ENCODE peak calls at places on chromosomes 5 and 9, in four cellular contexts. U is mammary epithelial cell, Z is A673, Q is ovary. L is an unnamed sample.
A peak's percentile ranks its signal among the peaks of the same experiment; 100 is the strongest.

GRCh38 chr9:85202596-85202995 is 533.1 kb downstream of the NTRK2 start:
- DNase-seq in U (peak; percentile 86), Z (no peak), Q (no peak), L (no peak)

GRCh38 chr9:138047469-138048040 is 170.0 kb downstream of the CACNA1B start:
- DNase-seq in U (no peak), Z (no peak), Q (no peak), L (no peak)

GRCh38 chr5:78361226-78361993 is 993 bp downstream of the SCAMP1 start:
- DNase-seq in U (peak; percentile 78), Z (peak; percentile 46), Q (peak; percentile 34), L (peak; percentile 12)

GRCh38 chr9:123299558-123300126 is 31.3 kb upstream of the STRBP start:
- DNase-seq in U (no peak), Z (no peak), Q (no peak), L (no peak)

GRCh38 chr5:59149271-59149670 is 566.4 kb downstream of the RAB3C start:
- DNase-seq in U (no peak), Z (no peak), Q (no peak), L (no peak)

GRCh38 chr9:127835930-127836586 is 18.4 kb downstream of the ENG start:
- DNase-seq in U (no peak), Z (no peak), Q (peak; percentile 81), L (no peak)

GRCh38 chr5:12292610-12293204 is 388.5 kb upstream of the CTNND2 start:
- DNase-seq in U (peak; percentile 6), Z (no peak), Q (no peak), L (no peak)

GRCh38 chr5:88691945-88692868 is 190.8 kb downstream of the MEF2C start:
- DNase-seq in U (no peak), Z (no peak), Q (no peak), L (no peak)

GRCh38 chr5:56356121-56356875 is 123.2 kb upstream of the ANKRD55 start:
- DNase-seq in U (peak; percentile 24), Z (no peak), Q (no peak), L (no peak)

GRCh38 chr5:136212252-136212721 is 19.3 kb upstream of the SMIM32 start:
- DNase-seq in U (no peak), Z (peak; percentile 50), Q (peak; percentile 64), L (no peak)

GRCh38 chr5:66010476-66010875 is 84.1 kb downstream of the ERBIN start:
- DNase-seq in U (peak; percentile 64), Z (no peak), Q (no peak), L (no peak)

GRCh38 chr5:31270396-31270795 is 76.9 kb downstream of the CDH6 start:
- DNase-seq in U (no peak), Z (peak; percentile 61), Q (no peak), L (no peak)

GRCh38 chr9:126676102-126676684 is 62.5 kb downstream of the LMX1B start:
- DNase-seq in U (no peak), Z (no peak), Q (no peak), L (no peak)

GRCh38 chr5:157294692-157295091 is 28.8 kb downstream of the CYFIP2 start:
- DNase-seq in U (no peak), Z (no peak), Q (no peak), L (no peak)

GRCh38 chr9:3478549-3478953 is 47.2 kb downstream of the RFX3 start:
- DNase-seq in U (peak; percentile 78), Z (peak; percentile 37), Q (no peak), L (peak; percentile 49)

GRCh38 chr9:137138701-137139467 is at the start of gene GRIN1:
- DNase-seq in U (no peak), Z (peak; percentile 58), Q (no peak), L (no peak)

GRCh38 chr5:5011151-5011550 is 129.0 kb upstream of the ADAMTS16 start:
- DNase-seq in U (no peak), Z (no peak), Q (no peak), L (no peak)
- H3K27ac ChIP-seq in U (no peak overlapping the region), Z (no peak overlapping the region), Q (no peak overlapping the region), L (no peak overlapping the region)

DNA sequence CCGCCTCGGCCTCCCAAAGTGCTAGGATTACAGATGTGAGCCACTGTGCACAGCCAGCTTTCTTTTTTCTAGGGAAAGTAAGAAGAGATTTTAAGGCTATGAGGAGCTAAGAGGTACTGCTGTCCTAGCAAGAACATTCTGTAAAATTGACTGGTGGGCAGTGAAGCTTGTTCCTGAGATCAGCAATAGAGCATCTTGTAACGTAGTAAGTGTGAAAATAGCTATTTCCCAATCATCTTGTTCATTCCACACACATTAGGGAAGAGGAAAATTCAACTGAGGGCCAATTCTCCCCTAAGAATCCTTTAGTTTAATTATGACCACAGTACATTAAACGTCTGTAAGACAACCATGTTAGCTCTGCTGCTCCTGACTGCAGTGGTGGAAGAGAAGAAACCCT is 246.3 kb downstream of the EFNA5 start:
- DNase-seq in U (no peak), Z (no peak), Q (no peak), L (no peak)
- H3K27ac ChIP-seq in U (peak overlapping the region; percentile 76), Z (no peak overlapping the region), Q (no peak overlapping the region), L (no peak overlapping the region)

DNA sequence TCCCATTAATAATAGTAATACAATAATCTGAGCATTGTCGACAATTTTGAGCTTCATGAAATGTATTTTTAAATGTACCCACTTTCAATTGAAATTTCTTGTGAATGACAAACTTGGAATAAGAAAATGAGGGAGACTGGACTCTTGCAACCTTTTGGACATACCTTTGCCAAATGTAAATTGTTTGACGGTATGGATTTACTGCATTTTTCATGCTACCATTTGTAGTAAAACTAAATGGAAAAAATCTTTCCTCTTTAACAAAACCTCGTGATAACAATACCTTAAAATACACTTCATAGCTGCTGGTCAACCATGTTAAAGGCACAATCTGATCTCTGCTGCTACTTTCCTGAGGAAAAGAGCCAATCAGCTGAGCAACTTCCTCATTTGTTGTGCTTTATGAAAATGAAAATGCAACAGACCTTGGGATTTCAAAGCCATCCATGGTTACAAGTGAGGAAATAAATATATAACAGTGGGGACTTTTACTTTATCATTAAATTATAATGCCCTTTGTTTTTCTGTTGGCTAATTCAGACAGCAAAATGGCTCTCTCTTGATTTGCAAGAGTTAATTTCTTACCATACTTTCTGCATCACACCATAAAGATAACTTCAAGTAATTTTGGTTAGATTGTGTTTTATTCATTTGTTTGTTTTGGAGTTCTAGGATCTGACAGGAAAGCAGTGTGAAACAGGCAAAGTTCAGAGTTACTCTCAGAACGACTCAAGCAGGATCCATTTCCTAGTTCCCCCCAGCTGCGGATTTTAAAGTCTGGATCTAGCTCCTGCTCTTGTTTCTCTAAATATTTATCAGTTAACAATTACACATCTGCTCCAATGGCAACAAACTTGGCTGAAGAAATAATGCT is 1.1 kb downstream of the ALDH1A1 start:
- DNase-seq in U (no peak), Z (peak; percentile 5), Q (no peak), L (no peak)
- H3K27ac ChIP-seq in U (no peak overlapping the region), Z (peak overlapping the region; percentile 25), Q (no peak overlapping the region), L (no peak overlapping the region)

GRCh38 chr5:150507283-150508020 is 479 bp upstream of the NDST1 start:
- DNase-seq in U (no peak), Z (no peak), Q (no peak), L (no peak)
- H3K27ac ChIP-seq in U (no peak overlapping the region), Z (no peak overlapping the region), Q (peak overlapping the region; percentile 7), L (peak overlapping the region; percentile 72)

GRCh38 chr9:34124923-34125322 is 1.6 kb downstream of the DCAF12 start:
- DNase-seq in U (peak; percentile 23), Z (no peak), Q (no peak), L (no peak)
- H3K27ac ChIP-seq in U (peak overlapping the region; percentile 88), Z (peak overlapping the region; percentile 88), Q (no peak overlapping the region), L (peak overlapping the region; percentile 87)

GRCh38 chr9:16704096-16704488 is 166.4 kb downstream of the BNC2 start:
- DNase-seq in U (no peak), Z (no peak), Q (no peak), L (no peak)
- H3K27ac ChIP-seq in U (no peak overlapping the region), Z (no peak overlapping the region), Q (no peak overlapping the region), L (no peak overlapping the region)

GRCh38 chr5:127885176-127885575 is 182.0 kb downstream of the CCDC192 start:
- DNase-seq in U (no peak), Z (no peak), Q (no peak), L (no peak)

GRCh38 chr5:127887282-127887681 is 184.1 kb downstream of the CCDC192 start:
- DNase-seq in U (peak; percentile 63), Z (no peak), Q (no peak), L (no peak)

GRCh38 chr5:127886141-127886540 is 182.9 kb downstream of the CCDC192 start:
- DNase-seq in U (no peak), Z (no peak), Q (no peak), L (no peak)

DNA sequence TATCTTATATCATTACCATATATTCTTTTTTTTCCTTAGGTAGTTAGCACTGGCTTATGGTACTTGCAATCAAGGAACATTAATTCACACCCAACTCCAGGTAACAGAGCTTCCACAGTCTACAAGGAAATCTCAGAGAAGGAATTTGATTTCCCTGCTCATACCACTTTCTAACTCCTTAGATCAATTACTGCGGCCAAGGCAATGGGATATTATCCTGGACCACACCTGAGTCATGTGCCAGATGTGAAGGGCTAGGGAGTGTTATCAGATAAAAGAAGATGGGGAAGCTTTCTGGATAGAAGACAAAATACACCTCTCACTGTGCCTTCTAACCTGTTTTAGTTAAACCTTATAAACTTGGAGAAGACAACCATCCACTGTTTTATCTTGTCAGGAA is 181.2 kb downstream of the CCDC192 start:
- DNase-seq in U (no peak), Z (no peak), Q (no peak), L (no peak)
- H3K27ac ChIP-seq in U (no peak overlapping the region), Z (no peak overlapping the region), Q (no peak overlapping the region), L (no peak overlapping the region)

L was measured in epithelial cell of prostate.